ENCODE peak calls at places on chromosomes 6 and 20, in four cellular contexts. M is HL-60, K is dorsolateral prefrontal cortex, R is bronchial epithelial cell. O is an unnamed sample.

GRCh38 chr6:121389419-121389818 is 46.0 kb upstream of the GJA1 start:
- DNase-seq in R (no peak), M (no peak), K (no peak), O (no peak)

GRCh38 chr6:113160716-113161115 is 696.4 kb upstream of the MARCKS start:
- DNase-seq in K (no peak), R (no peak), M (no peak), O (no peak)

GRCh38 chr6:53246924-53247323 is 98.3 kb upstream of the GCM1 start:
- DNase-seq in K (no peak), M (no peak), R (no peak), O (no peak)

GRCh38 chr6:3786131-3786530 is 34.6 kb upstream of the PXDC1 start:
- DNase-seq in R (peak), M (no peak), K (no peak), O (no peak)

GRCh38 chr20:3796477-3797225 is 541 bp downstream of the CDC25B start:
- DNase-seq in K (no peak), R (no peak), M (no peak), O (no peak)

GRCh38 chr6:94052754-94053153 is 633.4 kb upstream of the EPHA7 start:
- DNase-seq in K (no peak), R (peak), M (no peak), O (no peak)

GRCh38 chr20:56540415-56540814 is 7.4 kb downstream of the FAM209B start:
- DNase-seq in R (no peak), K (no peak), M (no peak), O (no peak)

GRCh38 chr20:37727247-37727956 is 33.6 kb downstream of the CTNNBL1 start:
- DNase-seq in K (no peak), M (no peak), R (no peak), O (no peak)

GRCh38 chr6:52550014-52550575 is 26.8 kb downstream of the TRAM2 start:
- DNase-seq in K (no peak), M (no peak), R (no peak), O (no peak)

GRCh38 chr20:10216146-10216741 is 2.4 kb upstream of the SNAP25 start:
- DNase-seq in K (no peak), R (no peak), M (no peak), O (no peak)

GRCh38 chr6:328184-328670 is 35.9 kb downstream of the DUSP22 start:
- DNase-seq in R (peak), K (peak), M (no peak), O (peak)

GRCh38 chr20:45402946-45403345 is 5.1 kb upstream of the DBNDD2 start:
- DNase-seq in K (no peak), M (no peak), R (no peak), O (no peak)

GRCh38 chr6:112155900-112156299 is 68.5 kb downstream of the FAM229B start:
- DNase-seq in K (no peak), M (no peak), R (no peak), O (no peak)

GRCh38 chr6:34546551-34547321 is 9.4 kb downstream of the SPDEF start:
- DNase-seq in M (no peak), R (peak), K (peak), O (no peak)

GRCh38 chr6:134373282-134373922 is 55.5 kb upstream of the SGK1 start:
- DNase-seq in R (peak), M (peak), K (no peak), O (no peak)

GRCh38 chr6:148379966-148380653 is 37.5 kb downstream of the SASH1 start:
- DNase-seq in K (no peak), M (no peak), R (no peak), O (no peak)

GRCh38 chr20:32207211-32207625 is 325 bp downstream of the PLAGL2 start:
- DNase-seq in R (no peak), M (peak), K (no peak), O (no peak)

GRCh38 chr6:152273638-152274037 is 363.5 kb downstream of the SYNE1 start:
- DNase-seq in K (no peak), M (no peak), R (peak), O (no peak)
- TF ChIP-seq CTCF in K (no peak), M (no peak), R (peak), O (no peak)

GRCh38 chr20:8542115-8542486 is 410.0 kb downstream of the PLCB1 start:
- DNase-seq in K (no peak), R (peak), M (no peak), O (no peak)

GRCh38 chr20:8545212-8545611 is 413.1 kb downstream of the PLCB1 start:
- DNase-seq in M (no peak), K (no peak), R (no peak), O (no peak)

GRCh38 chr20:8536219-8536618 is 404.2 kb downstream of the PLCB1 start:
- DNase-seq in R (no peak), M (no peak), K (no peak), O (no peak)

GRCh38 chr20:8535403-8536003 is 403.4 kb downstream of the PLCB1 start:
- DNase-seq in K (no peak), R (no peak), M (no peak), O (no peak)

DNA sequence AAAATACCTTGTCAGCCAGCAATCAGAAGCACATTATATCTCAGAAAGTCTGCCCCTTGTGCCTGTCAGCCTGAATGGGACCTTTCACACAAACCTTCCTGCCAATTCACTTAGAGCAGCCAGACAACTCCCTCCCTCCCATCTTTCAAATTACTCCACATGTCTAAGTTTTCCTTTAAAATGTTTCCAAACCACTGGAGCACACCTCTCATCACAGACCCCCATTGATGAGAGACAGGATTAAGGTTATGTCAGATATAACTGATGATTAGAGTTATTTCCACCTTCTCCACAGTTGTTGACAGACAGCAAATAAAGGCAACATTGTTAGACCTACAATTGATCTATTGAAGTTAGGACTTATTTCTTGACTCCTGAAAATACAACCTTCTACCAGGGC is 408.4 kb downstream of the PLCB1 start:
- DNase-seq in K (no peak), R (no peak), M (no peak), O (no peak)
- TF ChIP-seq CTCF in K (no peak), R (no peak), M (no peak), O (no peak)

GRCh38 chr6:105992315-105992961 is 93.7 kb upstream of the PRDM1 start:
- DNase-seq in K (peak), R (peak), M (peak), O (no peak)
- TF ChIP-seq CTCF in K (no peak), R (no peak), M (no peak), O (no peak)

DNA sequence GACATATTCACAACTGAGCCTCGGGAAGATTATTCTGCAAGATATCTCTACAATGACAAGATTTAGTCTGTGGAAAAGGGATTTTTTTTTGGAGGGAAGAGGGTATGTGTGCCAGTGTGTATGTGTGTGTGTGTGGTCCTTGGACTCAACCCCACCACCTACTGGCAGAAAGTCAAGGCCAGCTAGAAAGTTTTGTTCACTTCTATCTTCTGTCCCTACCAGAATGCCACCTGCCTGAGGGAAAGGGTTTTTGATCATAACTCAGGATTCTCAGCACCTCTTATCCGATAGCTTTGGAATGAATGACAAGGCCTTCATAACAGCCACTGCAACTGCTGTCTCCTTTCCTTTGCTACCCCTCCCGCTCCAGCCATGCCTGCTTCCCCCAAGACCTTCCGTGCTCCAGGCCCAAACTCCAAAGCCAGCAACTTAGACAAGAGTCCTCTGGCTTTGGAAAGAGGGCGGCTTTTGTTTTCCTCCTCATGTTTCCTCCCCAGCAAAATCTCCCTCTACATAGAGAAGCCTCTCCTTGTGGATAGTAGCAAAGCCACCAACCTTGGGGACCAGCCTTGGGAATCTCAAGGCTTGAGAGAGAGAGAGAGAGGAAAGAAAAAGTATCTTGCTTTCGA is 18.6 kb downstream of the BTN3A1 start:
- DNase-seq in K (no peak), M (peak), R (peak), O (no peak)
- TF ChIP-seq CTCF in K (no peak), M (peak), R (peak), O (no peak)

DNA sequence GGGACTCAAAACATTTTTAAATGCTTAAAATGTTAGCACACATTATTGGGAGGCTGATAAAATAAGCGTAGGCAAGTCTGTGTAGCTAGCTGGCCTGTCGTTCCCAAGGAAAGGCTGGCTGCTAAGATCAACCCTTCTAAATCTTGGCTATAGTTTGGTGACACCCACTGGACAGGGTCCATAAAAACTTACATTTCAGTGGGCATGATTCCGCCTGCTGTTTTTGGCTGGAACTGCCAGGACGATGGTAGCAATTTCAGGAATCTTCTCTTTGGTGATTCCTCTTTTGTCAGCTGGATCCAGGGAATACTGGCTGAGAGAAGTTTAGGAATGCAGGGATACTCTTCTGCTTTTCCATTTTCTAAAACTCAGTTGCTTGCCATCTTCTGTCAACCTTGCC is 162.2 kb downstream of the NKAIN2 start:
- DNase-seq in K (no peak), R (peak), M (no peak), O (no peak)
- TF ChIP-seq CTCF in K (peak), R (peak), M (no peak), O (peak)

GRCh38 chr6:49453221-49453620 is 9.8 kb downstream of the MMUT start:
- DNase-seq in K (no peak), R (peak), M (no peak), O (no peak)
- TF ChIP-seq CTCF in K (no peak), R (peak), M (no peak), O (no peak)

GRCh38 chr20:62591122-62591468 is 51.2 kb upstream of the SLCO4A1 start:
- DNase-seq in R (no peak), K (no peak), M (no peak), O (no peak)
- TF ChIP-seq CTCF in R (no peak), K (no peak), M (no peak), O (no peak)

DNA sequence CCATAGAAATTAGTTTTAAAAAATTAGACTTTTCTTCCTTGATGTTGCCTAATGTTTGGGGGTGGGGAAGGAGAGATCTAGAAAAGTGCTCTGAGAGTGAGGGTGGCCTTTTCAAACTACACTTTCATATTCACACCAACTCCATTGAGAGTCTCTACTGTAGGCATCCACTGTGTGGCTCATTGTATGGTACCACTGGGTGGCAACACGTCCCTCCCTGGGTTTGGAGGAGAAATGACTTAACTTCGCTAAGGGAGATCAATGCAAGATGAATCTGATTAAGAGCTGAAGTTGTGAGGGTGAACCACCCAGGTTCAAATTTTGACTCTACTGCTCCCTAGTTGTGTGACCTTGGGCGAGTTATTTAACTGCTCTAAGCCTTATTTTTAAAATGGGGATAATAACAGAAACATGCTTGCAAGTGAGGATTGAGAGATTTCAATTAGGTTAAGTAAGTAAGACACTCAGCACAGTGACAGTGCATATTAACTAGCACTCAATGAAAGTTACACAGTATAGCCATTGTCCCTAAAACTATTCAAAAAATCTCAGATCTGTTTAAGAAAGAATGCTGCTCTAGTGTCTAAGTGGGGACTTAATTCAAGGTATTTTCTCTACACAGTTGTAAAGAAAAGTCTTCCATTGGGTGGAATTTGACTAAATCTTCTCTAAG is 193.5 kb upstream of the CNR1 start:
- DNase-seq in K (no peak), M (no peak), R (no peak), O (no peak)
- TF ChIP-seq CTCF in K (no peak), M (no peak), R (no peak), O (no peak)

GRCh38 chr6:26104457-26105108 is 17.4 kb downstream of the HFE start:
- DNase-seq in R (no peak), M (no peak), K (no peak), O (no peak)
- TF ChIP-seq CTCF in R (no peak), M (no peak), K (no peak), O (no peak)

DNA sequence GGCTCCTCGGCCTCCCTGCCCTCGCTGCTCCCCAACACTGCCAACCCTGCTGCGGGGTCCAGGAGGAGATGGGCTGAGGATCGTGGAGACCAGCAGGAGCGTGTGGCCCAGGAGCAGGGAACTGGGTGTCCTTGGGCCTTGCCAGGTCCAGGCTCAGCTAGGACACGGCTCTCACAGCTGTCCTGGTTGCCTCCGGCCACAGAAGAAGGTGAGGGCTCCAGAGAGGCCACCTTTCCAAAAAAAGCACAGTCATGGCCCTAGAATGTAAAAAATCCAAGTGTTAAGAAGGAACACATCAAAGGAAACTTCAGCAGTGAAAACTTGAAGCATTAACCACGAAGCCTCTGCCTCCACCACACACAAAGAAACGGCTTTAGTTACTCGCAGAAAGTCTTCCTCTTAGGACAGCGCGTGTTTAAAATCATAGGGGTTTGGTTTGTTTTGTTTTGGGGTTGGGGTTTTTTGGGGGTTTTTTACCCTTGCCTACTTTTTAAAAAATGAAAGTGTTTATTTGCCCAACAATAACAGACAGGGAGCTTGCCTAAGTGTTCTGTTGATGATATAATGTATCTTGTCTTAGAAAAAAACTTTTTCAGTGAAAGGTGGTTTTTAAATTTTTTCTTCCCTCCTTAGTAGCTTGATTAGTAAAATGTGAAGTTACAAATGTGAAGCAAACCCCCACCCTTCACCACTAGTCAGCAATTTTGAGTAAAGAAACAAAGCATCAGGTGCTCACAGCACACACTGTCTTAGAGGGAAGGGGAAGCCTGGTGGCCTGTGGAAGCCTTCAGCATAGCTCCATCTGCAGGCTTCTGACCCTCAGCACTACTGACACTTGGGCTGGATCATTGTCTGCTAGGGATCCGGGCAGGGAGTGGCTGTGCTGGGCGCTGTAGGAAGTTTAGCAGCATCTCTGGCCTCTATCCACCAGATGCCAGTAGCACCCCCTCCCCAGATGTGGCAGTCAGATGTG is 60.0 kb downstream of the PTPN1 start:
- DNase-seq in R (no peak), M (peak), K (no peak), O (peak)
- TF ChIP-seq CTCF in R (peak), M (peak), K (no peak), O (no peak)

O was measured in coronary artery.